ENCODE peak calls at places on chromosomes 4 and X, in four cellular contexts. B is H9, M is mesenchymal stem cell, E is trophoblast cell. A is an unnamed sample.

GRCh38 chr4:158870282-158871049 is 101.6 kb downstream of the FNIP2 start:
- DNase-seq in M (no peak), E (no peak), B (peak; percentile 88), A (peak; percentile 29)

GRCh38 chr4:147103403-147103946 is 157.8 kb upstream of the TTC29 start:
- DNase-seq in B (no peak), E (peak; percentile 48), M (peak; percentile 99), A (no peak)

GRCh38 chr4:69095301-69095731 is 958 bp upstream of the UGT2B7 start:
- DNase-seq in M (peak; percentile 26), E (no peak), B (no peak), A (no peak)

GRCh38 chrX:57156397-57157049 is 19.3 kb upstream of the SPIN2A start:
- DNase-seq in M (peak; percentile 30), E (peak; percentile 19), B (peak; percentile 42), A (peak; percentile 9)

GRCh38 chr4:10180603-10180926 is 64.0 kb upstream of the WDR1 start:
- DNase-seq in E (no peak), B (no peak), M (no peak), A (no peak)

GRCh38 chr4:7073526-7074390 is 5.9 kb upstream of the GRPEL1 start:
- DNase-seq in B (peak; percentile 69), M (peak; percentile 69), E (peak; percentile 74), A (peak; percentile 69)

GRCh38 chr4:125765936-125766335 is 451.2 kb downstream of the FAT4 start:
- DNase-seq in B (no peak), M (no peak), E (no peak), A (no peak)

GRCh38 chrX:47650164-47651042 is at the start of gene ELK1:
- DNase-seq in E (peak; percentile 92), M (peak; percentile 99), B (peak; percentile 99), A (peak; percentile 95)

GRCh38 chr4:187417761-187418160 is 577.8 kb upstream of the ZFP42 start:
- DNase-seq in E (no peak), M (peak; percentile 18), B (no peak), A (no peak)

GRCh38 chr4:158540125-158540907 is 18.6 kb downstream of the RXFP1 start:
- DNase-seq in E (peak; percentile 74), M (no peak), B (no peak), A (no peak)

GRCh38 chrX:134023851-134024281 is 38.5 kb upstream of the GPC3 start:
- DNase-seq in B (no peak), E (no peak), M (peak; percentile 44), A (no peak)

GRCh38 chr4:26218677-26219181 is 102.1 kb upstream of the RBPJ start:
- DNase-seq in M (no peak), E (no peak), B (no peak), A (no peak)

GRCh38 chr4:850323-850945 is 24.5 kb upstream of the CPLX1 start:
- DNase-seq in B (no peak), M (no peak), E (no peak), A (no peak)

GRCh38 chr4:116501954-116502353 is 583.4 kb downstream of the TRAM1L1 start:
- DNase-seq in E (peak; percentile 16), B (no peak), M (peak; percentile 6), A (no peak)

GRCh38 chr4:2008921-2009650 is at the start of gene NELFA:
- DNase-seq in M (peak; percentile 93), E (peak; percentile 96), B (peak; percentile 96), A (peak; percentile 98)
- H3K9ac ChIP-seq in M (peak within 1 kb of the TSS; percentile 92), E (peak within 1 kb of the TSS; percentile 90), B (peak within 1 kb of the TSS; percentile 97), A (peak within 1 kb of the TSS; percentile 100)

DNA sequence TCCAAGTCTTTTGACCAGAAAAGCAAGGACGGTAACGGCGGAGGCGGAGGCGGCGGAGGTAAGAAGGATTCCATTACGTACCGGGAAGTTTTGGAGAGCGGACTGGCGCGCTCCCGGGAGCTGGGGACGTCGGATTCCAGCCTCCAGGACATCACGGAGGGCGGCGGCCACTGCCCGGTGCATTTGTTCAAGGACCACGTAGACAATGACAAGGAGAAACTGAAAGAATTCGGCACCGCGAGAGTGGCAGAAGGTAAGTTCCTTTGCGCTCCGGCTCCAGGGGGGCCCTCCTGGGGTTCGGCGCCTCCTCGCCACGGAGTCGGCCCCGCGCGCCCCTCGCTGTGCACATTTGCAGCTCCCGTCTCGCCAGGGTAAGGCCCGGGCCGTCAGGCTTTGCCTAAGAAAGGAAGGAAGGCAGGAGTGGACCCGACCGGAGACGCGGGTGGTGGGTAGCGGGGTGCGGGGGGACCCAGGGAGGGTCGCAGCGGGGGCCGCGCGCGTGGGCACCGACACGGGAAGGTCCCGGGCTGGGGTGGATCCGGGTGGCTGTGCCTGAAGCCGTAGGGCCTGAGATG is 418 bp downstream of the SHOX start:
- DNase-seq in E (no peak), M (no peak), B (peak; percentile 61), A (no peak)
- H2BK12ac ChIP-seq in E (no peak overlapping the region), M (no peak overlapping the region), B (no peak overlapping the region), A (no peak overlapping the region)

DNA sequence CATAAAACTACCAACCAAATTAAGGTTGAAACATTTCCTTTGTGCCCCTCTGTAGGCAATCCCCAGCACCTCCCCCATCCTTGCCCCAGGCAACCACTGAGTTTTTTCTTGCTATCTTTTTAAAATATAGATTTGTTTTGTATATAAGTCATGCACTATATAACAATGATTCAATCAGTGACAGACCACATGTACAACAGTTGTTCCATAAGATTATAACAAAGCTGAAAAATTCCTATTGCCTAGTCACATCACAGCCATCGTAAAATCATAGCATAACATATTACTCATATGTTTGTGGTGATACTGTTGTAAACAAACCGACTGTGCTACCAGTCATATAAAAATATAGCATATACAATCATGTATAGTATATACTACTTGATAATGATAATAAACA is 211.9 kb upstream of the NRK start:
- DNase-seq in B (no peak), E (no peak), M (peak; percentile 42), A (no peak)
- H3K9ac ChIP-seq in B (no peak overlapping the region), E (no peak overlapping the region), M (no peak overlapping the region), A (no peak overlapping the region)

DNA sequence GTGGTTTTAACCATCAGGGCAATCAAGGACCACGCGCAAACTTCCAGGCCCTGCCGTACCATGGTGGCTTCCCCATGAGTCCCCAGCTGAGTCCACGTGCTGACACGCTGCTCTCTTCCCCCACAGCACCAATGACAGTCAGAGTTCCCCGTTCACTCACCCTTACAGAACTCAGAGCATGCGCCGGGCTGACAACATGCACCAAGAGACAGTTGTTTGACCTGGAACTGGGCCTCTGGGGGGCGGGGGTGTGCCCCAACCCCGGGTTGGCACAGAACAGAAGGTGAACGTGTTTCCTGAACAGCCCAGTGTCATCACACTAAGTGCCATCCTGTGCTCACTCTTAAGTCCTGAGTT is 29.4 kb downstream of the IRF2 start:
- DNase-seq in M (no peak), B (no peak), E (no peak), A (no peak)
- H2BK12ac ChIP-seq in M (no peak overlapping the region), B (no peak overlapping the region), E (no peak overlapping the region), A (no peak overlapping the region)